ENCODE peak calls at places on chromosomes 13 and 19, in five cellular contexts. P, M, H, A and J are unnamed samples. For H3K4me1 and H3K9me3, the result is how much of the 10 kb centered on the place peaks cover.

GRCh38 chr13:110853235-110853721 is 61.6 kb downstream of the ANKRD10 start:
- DNase-seq in M (no peak), P (no peak), A (no peak), H (no peak), J (no peak)

GRCh38 chr13:82467626-82468025 is 1414.6 kb downstream of the SLITRK1 start:
- DNase-seq in H (no peak), A (no peak), M (no peak), P (no peak), J (no peak)

GRCh38 chr19:18152444-18152816 is 533 bp upstream of the PIK3R2 start:
- DNase-seq in P (peak), A (peak), M (peak), H (peak), J (peak)

GRCh38 chr13:27622102-27622820 is 569 bp downstream of the POLR1D start:
- DNase-seq in P (no peak), A (no peak), M (no peak), H (no peak), J (no peak)

GRCh38 chr13:87999141-87999765 is 328.1 kb downstream of the SLITRK5 start:
- DNase-seq in M (no peak), H (no peak), A (no peak), P (no peak), J (no peak)

GRCh38 chr13:58858870-58859371 is 1227.4 kb downstream of the PCDH17 start:
- DNase-seq in P (no peak), M (no peak), H (no peak), A (no peak), J (peak)

GRCh38 chr19:49368711-49369358 is 5.2 kb downstream of the DKKL1 start:
- DNase-seq in H (no peak), A (no peak), M (no peak), P (no peak), J (no peak)

GRCh38 chr13:60214213-60215079 is 50.7 kb upstream of the DIAPH3 start:
- DNase-seq in A (no peak), P (no peak), M (no peak), H (no peak), J (no peak)

GRCh38 chr13:106835477-106835876 is 267.5 kb upstream of the ARGLU1 start:
- DNase-seq in M (no peak), P (no peak), H (no peak), A (no peak), J (no peak)

GRCh38 chr19:53147645-53148044 is 11.2 kb downstream of the ZNF347 start:
- DNase-seq in M (no peak), A (no peak), P (no peak), H (no peak), J (no peak)

GRCh38 chr19:7004313-7004931 is 16.8 kb downstream of the MBD3L2B start:
- DNase-seq in H (no peak), M (no peak), P (no peak), A (no peak), J (no peak)

GRCh38 chr13:101049166-101049850 is 367.0 kb downstream of the NALCN start:
- DNase-seq in P (no peak), H (no peak), M (no peak), A (no peak), J (no peak)

GRCh38 chr19:52922841-52923781 is at the start of gene ZNF888:
- DNase-seq in P (peak), A (peak), H (peak), M (peak), J (peak)

GRCh38 chr19:38003427-38004099 is 96.6 kb downstream of the SIPA1L3 start:
- DNase-seq in H (peak), M (peak), A (no peak), P (peak), J (peak)

GRCh38 chr19:45103625-45104319 is 10.8 kb downstream of the PPP1R37 start:
- DNase-seq in M (no peak), A (no peak), H (no peak), P (no peak), J (no peak)
- H3K4me1 ChIP-seq in M (under half), A (under half), H (half or more), P (under half), J (half or more)

GRCh38 chr13:102670130-102670529 is 24.7 kb downstream of the METTL21C start:
- DNase-seq in A (no peak), P (no peak), M (no peak), H (no peak), J (no peak)

GRCh38 chr13:102667911-102668310 is 26.9 kb downstream of the METTL21C start:
- DNase-seq in H (no peak), M (no peak), P (no peak), A (no peak), J (no peak)

DNA sequence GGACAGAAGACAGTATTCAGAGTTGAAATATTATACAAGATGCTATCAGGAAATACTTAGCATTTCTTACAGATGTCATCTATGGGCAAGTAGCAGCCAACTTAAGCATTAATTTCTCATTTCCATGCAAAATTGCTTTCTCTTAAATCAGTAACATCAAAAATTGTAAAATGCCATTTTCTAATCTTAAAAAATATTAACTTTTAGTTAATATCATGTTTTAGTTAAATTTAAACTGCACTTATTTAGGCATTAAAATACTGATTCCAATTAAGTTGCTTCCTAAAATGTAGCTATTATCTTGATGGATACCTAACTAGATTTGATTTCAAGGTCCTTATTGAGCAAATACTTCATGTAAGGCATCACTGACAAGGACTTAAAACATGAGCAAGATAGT is 27.8 kb downstream of the METTL21C start:
- DNase-seq in P (no peak), A (no peak), M (no peak), H (no peak), J (no peak)
- H3K9me3 ChIP-seq in P (under half), A (under half), M (under half), H (under half), J (under half)

GRCh38 chr19:3774621-3775373 is 2.8 kb upstream of the RAX2 start:
- DNase-seq in P (no peak), H (no peak), A (no peak), M (no peak), J (no peak)

GRCh38 chr19:3775831-3776230 is 3.8 kb upstream of the RAX2 start:
- DNase-seq in M (no peak), P (no peak), H (no peak), A (no peak), J (no peak)

GRCh38 chr19:3771906-3772450 is at the start of gene RAX2:
- DNase-seq in H (no peak), M (no peak), A (no peak), P (peak), J (no peak)

GRCh38 chr19:3775374-3775711 is 3.3 kb upstream of the RAX2 start:
- DNase-seq in M (no peak), P (no peak), A (no peak), H (no peak), J (no peak)

DNA sequence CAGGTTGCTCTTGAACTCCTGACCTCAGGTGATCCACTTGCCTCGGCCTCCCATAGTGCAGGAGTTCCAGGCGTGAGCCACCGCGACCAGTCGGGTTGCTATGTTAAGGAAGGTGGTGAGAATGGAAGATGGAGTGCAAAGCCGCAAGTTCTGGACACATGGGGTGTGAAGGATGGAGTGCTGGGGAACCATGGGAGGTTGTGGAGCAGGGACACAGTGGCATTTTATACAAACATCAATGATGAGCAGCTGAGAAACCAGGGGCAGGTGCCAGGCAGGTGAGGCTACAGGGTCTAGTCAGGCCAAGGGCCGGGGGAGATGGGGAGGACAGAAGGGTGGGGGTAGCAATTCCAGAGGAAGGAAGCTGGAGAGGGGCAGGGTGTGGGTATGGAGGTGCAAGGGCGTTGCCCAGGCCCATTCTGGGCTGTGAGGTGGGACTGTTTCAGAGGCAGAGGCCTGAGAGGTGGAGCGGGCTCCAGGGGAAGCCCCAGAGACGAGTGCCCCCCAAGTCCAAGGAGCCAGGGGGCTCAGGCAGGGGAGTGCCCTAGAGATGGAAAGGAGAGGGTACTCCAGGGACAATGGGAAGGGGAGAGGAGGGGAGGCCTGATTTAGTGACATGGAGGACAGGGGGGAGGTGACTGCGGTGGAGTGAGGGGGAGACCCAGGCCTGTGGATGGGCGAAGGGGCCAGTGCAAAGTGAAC is 1.9 kb upstream of the RAX2 start:
- DNase-seq in H (no peak), P (no peak), M (no peak), A (no peak), J (no peak)
- H3K4me3 ChIP-seq in H (no peak), P (no peak), M (no peak), A (no peak), J (no peak)

GRCh38 chr19:29860492-29860891 is 48.7 kb downstream of the CCNE1 start:
- DNase-seq in A (no peak), P (no peak), H (no peak), M (no peak), J (no peak)
- H3K4me1 ChIP-seq in A (under half), P (under half), H (under half), M (under half), J (under half)

DNA sequence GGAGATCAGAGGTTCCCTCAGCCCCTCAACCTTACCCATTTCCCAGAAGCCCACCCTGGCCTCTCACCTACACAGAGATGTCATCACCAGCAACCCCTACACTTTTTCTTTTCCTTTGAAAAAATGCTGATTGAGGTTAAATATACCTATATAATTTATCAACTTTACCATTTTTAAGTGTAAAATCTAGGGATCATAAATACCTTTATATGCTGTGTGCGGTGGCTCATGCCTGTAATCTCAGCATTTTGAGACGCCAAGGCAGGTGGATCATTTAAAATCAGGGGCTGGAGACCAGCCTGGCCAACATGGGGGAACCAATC is 3.1 kb downstream of the KIR2DL4 start:
- DNase-seq in M (no peak), A (no peak), H (no peak), P (no peak), J (no peak)
- H3K9me3 ChIP-seq in M (under half), A (under half), H (under half), P (under half), J (under half)